ENCODE peak calls at places on chromosome 6, in four cellular contexts. E is epithelial cell of esophagus; M is colonic mucosa; R is CD8-positive, alpha-beta T cell. T is an unnamed sample.

GRCh38 chr6:146990821-146991798 is 213.1 kb upstream of the STXBP5 start:
- DNase-seq in E (peak), M (no peak), R (no peak), T (no peak)

GRCh38 chr6:46867411-46867810 is 54.3 kb downstream of the ADGRF5 start:
- DNase-seq in E (peak), M (no peak), R (no peak), T (no peak)

GRCh38 chr6:33869121-33869520 is 65.3 kb upstream of the MLN start:
- DNase-seq in E (no peak), M (no peak), R (no peak), T (no peak)

GRCh38 chr6:159999240-159999671 is 30.4 kb downstream of the IGF2R start:
- DNase-seq in E (no peak), M (no peak), R (no peak), T (no peak)

GRCh38 chr6:140062042-140063041 is 687.9 kb upstream of the CITED2 start:
- DNase-seq in E (peak), M (no peak), R (no peak), T (no peak)

GRCh38 chr6:3282461-3283236 is 23.9 kb downstream of the PSMG4 start:
- DNase-seq in E (no peak), M (no peak), R (no peak), T (no peak)

GRCh38 chr6:132713355-132714134 is at the start of gene VNN1:
- DNase-seq in E (no peak), M (peak), R (no peak), T (no peak)

GRCh38 chr6:1802495-1803395 is 193.0 kb downstream of the FOXC1 start:
- DNase-seq in E (no peak), M (no peak), R (no peak), T (peak)

GRCh38 chr6:24196198-24196597 is 70.2 kb downstream of the NRSN1 start:
- DNase-seq in E (no peak), M (no peak), R (no peak), T (no peak)

GRCh38 chr6:33314943-33315752 is 1.3 kb upstream of the TAPBP start:
- DNase-seq in E (peak), M (peak), R (no peak), T (no peak)

GRCh38 chr6:154914288-154914687 is 80.8 kb upstream of the TIAM2 start:
- DNase-seq in E (no peak), M (no peak), R (no peak), T (no peak)

GRCh38 chr6:144244688-144245087 is 40.4 kb upstream of the UTRN start:
- DNase-seq in E (no peak), M (no peak), R (no peak), T (no peak)

GRCh38 chr6:112701201-112701600 is 354.1 kb downstream of the RFPL4B start:
- DNase-seq in E (no peak), M (no peak), R (no peak), T (no peak)

GRCh38 chr6:52161689-52162438 is 24.3 kb upstream of the IL17A start:
- DNase-seq in E (no peak), M (no peak), R (no peak), T (no peak)

GRCh38 chr6:169109821-169110220 is 143.8 kb downstream of the THBS2 start:
- DNase-seq in E (no peak), M (no peak), R (no peak), T (no peak)

GRCh38 chr6:40634429-40634828 is 47.3 kb upstream of the LRFN2 start:
- DNase-seq in E (no peak), M (no peak), R (no peak), T (no peak)

GRCh38 chr6:36759177-36759757 is 61.6 kb downstream of the RAB44 start:
- DNase-seq in E (peak), M (peak), R (peak), T (no peak)

GRCh38 chr6:164183556-164184123 is 769.1 kb downstream of the QKI start:
- DNase-seq in E (no peak), M (no peak), R (no peak), T (no peak)

DNA sequence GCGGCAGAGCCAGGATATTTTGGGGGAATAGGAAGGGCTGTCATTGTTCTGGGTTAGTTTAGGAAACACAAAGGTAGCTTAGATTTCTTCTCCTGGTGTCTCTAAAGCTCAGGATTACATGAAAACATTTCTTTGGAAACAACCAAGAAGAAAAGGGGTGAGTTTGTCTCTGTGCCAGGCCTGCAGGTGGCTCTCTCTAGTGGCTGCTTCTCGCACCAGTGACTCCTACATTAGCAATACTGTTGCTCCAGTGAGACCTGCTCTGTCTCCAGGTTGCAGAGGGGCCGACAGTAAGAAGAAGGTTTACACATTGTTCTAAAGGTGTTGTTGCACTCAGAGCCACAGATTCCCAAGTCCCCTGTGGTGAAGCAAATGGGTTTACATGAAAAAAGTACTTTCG is 104.6 kb upstream of the GLP1R start:
- DNase-seq in E (no peak), M (no peak), R (no peak), T (no peak)
- TF ChIP-seq CTCF in E (no peak), M (no peak), R (no peak), T (peak)

GRCh38 chr6:73308712-73309533 is 45.2 kb downstream of the DPPA5 start:
- DNase-seq in E (peak), M (no peak), R (no peak), T (no peak)

GRCh38 chr6:73309534-73309783 is 44.6 kb downstream of the DPPA5 start:
- DNase-seq in E (peak), M (peak), R (no peak), T (no peak)

GRCh38 chr6:73309784-73310502 is 44.1 kb downstream of the DPPA5 start:
- DNase-seq in E (peak), M (peak), R (peak), T (peak)

DNA sequence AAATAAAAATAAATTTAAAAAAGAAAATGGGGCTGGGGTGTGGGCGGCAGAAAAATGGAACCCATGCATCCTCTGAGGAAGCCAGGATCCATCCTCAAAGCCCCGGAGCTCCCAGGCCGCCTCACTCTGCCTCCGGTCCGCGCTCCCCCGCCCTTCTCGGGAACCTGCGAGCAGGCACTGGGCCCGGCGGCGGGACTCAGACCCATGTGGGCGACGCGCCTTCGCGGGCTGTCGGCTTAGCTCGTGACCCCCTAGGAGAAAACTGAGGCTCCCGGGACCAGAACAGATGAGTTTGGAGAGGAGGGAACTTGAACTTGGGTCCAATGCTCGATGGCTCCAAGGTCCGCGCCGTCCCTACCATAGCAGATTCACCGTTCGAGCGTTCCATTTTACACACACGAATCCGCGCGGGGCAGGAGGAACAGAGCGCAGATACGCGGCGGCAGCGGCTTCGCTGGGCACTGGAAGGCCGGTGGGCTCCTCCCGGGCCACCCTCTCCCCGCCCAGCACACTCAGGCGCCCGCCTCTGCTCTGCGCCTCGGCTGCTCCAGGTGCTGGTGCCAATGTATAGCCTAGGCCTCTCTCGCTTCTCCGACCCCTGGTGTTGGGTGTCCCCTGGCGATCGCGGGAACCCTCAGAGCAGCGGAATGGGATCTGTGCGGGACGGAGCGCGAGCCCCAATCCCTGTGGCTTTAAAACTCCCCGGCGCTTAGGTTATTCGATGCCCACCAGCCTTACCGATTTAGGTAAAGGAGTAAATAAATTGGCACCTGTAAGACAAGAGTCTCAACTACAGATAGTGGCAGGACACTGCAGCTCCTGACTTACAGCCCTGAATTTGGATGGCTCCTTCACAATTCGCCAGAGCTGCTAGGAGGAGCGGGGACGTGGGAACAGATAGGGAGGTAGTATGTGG is 39.2 kb downstream of the DPPA5 start:
- DNase-seq in E (no peak), M (no peak), R (no peak), T (no peak)
- H3K4me3 ChIP-seq in E (peak), M (no peak), R (no peak), T (no peak)

GRCh38 chr6:85593438-85594196 is at the start of gene SNX14:
- DNase-seq in E (peak), M (peak), R (peak), T (peak)
- TF ChIP-seq CTCF in E (no peak), M (no peak), R (no peak), T (peak)

GRCh38 chr6:37783831-37784584 is 35.5 kb upstream of the ZFAND3 start:
- DNase-seq in E (peak), M (no peak), R (no peak), T (no peak)
- H3K4me3 ChIP-seq in E (peak), M (peak), R (peak), T (no peak)

DNA sequence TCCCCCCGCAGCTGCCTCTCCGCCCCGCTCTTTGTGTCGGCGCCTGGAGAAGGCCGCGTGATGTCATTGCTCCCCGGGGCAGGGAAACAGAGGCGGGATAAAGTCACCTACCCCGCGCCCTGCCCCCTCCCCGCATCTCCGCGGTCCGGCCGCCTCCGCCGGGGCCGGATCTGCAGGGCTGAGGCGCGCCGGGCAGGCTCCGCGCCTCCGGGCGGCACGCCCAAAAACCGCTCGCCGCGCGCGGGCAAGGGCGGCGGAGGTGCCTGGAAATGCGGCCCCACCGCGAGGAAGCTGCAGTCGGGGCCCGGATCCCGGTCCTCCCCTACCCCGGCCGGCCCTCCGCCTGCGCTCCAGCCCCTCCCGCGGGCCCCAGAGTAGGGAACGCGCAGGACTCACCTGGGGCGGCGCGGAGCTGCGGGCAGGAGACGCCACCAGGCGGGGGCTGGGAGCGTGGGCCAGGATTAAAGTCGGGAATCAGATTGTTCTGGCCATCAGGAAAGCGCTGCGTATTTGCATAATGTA is at the start of gene FAXC:
- DNase-seq in E (peak), M (peak), R (no peak), T (peak)
- TF ChIP-seq CTCF in E (peak), M (peak), R (no peak), T (peak)

GRCh38 chr6:167394820-167395219 is 69.9 kb downstream of the TTLL2 start:
- DNase-seq in E (no peak), M (no peak), R (no peak), T (no peak)

GRCh38 chr6:167396068-167396658 is 71.3 kb downstream of the TTLL2 start:
- DNase-seq in E (no peak), M (no peak), R (no peak), T (no peak)

GRCh38 chr6:167397712-167398111 is 72.8 kb downstream of the TTLL2 start:
- DNase-seq in E (no peak), M (no peak), R (no peak), T (no peak)

GRCh38 chr6:167398214-167399050 is 73.5 kb downstream of the TTLL2 start:
- DNase-seq in E (no peak), M (peak), R (no peak), T (no peak)

GRCh38 chr6:167396659-167397490 is 72.0 kb downstream of the TTLL2 start:
- DNase-seq in E (no peak), M (no peak), R (no peak), T (no peak)
- H3K4me3 ChIP-seq in E (no peak), M (no peak), R (no peak), T (no peak)

DNA sequence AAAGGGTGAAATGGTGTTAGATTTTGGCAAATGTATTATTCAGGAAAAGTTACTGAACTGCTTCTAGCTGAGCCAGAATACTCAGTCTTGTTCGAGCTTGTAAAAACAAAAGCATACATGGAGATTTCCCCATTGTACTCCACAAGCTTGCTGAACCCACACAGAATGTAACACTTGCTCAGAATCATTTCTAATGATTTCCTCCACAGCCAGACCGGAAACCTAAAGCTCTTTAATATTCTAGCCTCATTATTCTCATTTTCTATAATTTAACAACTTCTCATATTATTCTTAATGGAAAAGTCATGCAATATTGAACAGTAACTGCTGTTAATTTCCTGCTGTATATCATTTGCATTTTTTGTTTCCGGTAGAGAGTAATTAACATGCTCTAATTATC is 1387.4 kb upstream of the EYS start:
- DNase-seq in E (no peak), M (no peak), R (no peak), T (no peak)
- TF ChIP-seq CTCF in E (no peak), M (no peak), R (no peak), T (no peak)

T was measured in LNCaP clone FGC.